ENCODE peak calls at places on chromosomes 4 and X, in seven cellular contexts. D is IMR-90, Z is mesendoderm, Y is H9, L is H1, F is neuronal stem cell, W is mesenchymal stem cell. J is an unnamed sample.

GRCh38 chrX:122422547-122422946 is 761.5 kb upstream of the GRIA3 start:
- DNase-seq in W (no peak), F (no peak), Z (no peak), L (no peak), D (no peak), Y (no peak), J (no peak)

GRCh38 chrX:3518870-3519269 is 172.4 kb upstream of the MXRA5 start:
- DNase-seq in F (no peak), Y (peak), W (peak), D (peak), L (peak), Z (peak), J (peak)

GRCh38 chr4:41696768-41697167 is 51.8 kb downstream of the PHOX2B start:
- DNase-seq in W (no peak), L (no peak), D (no peak), Y (no peak), Z (no peak), F (no peak), J (no peak)

GRCh38 chr4:41644288-41644914 is 104.1 kb downstream of the PHOX2B start:
- DNase-seq in Y (peak), L (peak), D (peak), F (peak), W (peak), Z (peak), J (peak)

GRCh38 chr4:170374770-170375169 is 285.0 kb upstream of the AADAT start:
- DNase-seq in L (peak), D (no peak), Z (peak), F (no peak), W (peak), Y (peak), J (peak)

GRCh38 chr4:89981789-89982334 is 87.2 kb downstream of the MMRN1 start:
- DNase-seq in Y (no peak), Z (no peak), D (no peak), L (no peak), W (no peak), F (no peak), J (no peak)

GRCh38 chr4:157739237-157739636 is 433.6 kb downstream of the GASK1B start:
- DNase-seq in Z (peak), D (no peak), W (peak), F (no peak), Y (no peak), L (no peak), J (no peak)

GRCh38 chr4:9859774-9860173 is 78.3 kb downstream of the DRD5 start:
- DNase-seq in Y (no peak), D (no peak), F (no peak), Z (no peak), L (no peak), W (no peak), J (no peak)

GRCh38 chr4:174429701-174430100 is 92.6 kb downstream of the HPGD start:
- DNase-seq in Y (no peak), F (no peak), D (no peak), Z (no peak), L (no peak), W (no peak), J (peak)

GRCh38 chrX:12249997-12250396 is 111.7 kb downstream of the FRMPD4 start:
- DNase-seq in W (no peak), F (no peak), D (peak), Z (no peak), L (no peak), Y (no peak), J (no peak)

GRCh38 chr4:168580228-168580627 is 83.4 kb downstream of the PALLD start:
- DNase-seq in Z (no peak), F (no peak), Y (no peak), W (no peak), L (no peak), D (no peak), J (no peak)

GRCh38 chr4:77149789-77150188 is 7.2 kb upstream of the CCNG2 start:
- DNase-seq in W (no peak), D (no peak), Z (no peak), Y (no peak), F (no peak), L (no peak), J (no peak)

GRCh38 chr4:152102184-152103000 is 341.6 kb upstream of the GATB start:
- DNase-seq in L (no peak), Y (no peak), F (no peak), D (peak), W (peak), Z (peak), J (peak)

GRCh38 chr4:21848001-21848400 is 100.6 kb downstream of the KCNIP4 start:
- DNase-seq in Z (no peak), L (no peak), D (no peak), F (no peak), Y (no peak), W (no peak), J (no peak)

GRCh38 chr4:53748328-53748772 is 157.1 kb upstream of the LNX1 start:
- DNase-seq in F (no peak), D (no peak), W (peak), L (no peak), Y (no peak), Z (no peak), J (no peak)

GRCh38 chrX:20382518-20383291 is 116.0 kb upstream of the RPS6KA3 start:
- DNase-seq in D (no peak), F (no peak), Z (no peak), L (no peak), Y (no peak), W (peak), J (no peak)

GRCh38 chr4:5824635-5825034 is 68.3 kb downstream of the CRMP1 start:
- DNase-seq in L (no peak), D (peak), Z (peak), W (peak), F (no peak), Y (no peak), J (peak)
- H2BK5ac ChIP-seq in L (no peak), D (no peak), Z (no peak), W (no peak), F (no peak), Y (no peak), J (no peak)

GRCh38 chrX:63755892-63756291 is 29.1 kb downstream of the ARHGEF9 start:
- DNase-seq in D (no peak), Z (no peak), L (no peak), W (no peak), Y (no peak), F (no peak), J (no peak)
- H3K9ac ChIP-seq in D (no peak), Z (no peak), L (no peak), W (peak), Y (no peak), F (no peak), J (no peak)

DNA sequence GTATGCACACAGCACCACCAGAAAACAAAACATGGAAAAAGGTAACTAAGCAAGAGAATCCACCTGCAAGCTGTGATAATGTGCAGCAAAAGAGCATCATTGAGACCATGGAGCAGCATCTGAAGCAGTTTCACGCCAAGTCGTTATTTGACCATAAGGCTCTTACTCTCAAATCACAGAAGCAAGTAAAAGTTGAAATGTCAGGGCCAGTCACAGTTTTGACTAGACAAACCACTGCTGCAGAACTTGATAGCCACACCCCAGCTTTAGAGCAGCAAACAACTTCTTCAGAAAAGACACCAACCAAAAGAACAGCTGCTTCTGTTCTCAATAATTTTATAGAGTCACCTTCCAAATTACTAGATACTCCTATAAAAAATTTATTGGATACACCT is 90.2 kb downstream of the TET2 start:
- DNase-seq in Y (no peak), D (no peak), F (no peak), W (no peak), L (no peak), Z (no peak), J (no peak)
- H2BK5ac ChIP-seq in Y (no peak), D (no peak), F (no peak), W (no peak), L (no peak), Z (no peak), J (no peak)

GRCh38 chr4:2755821-2756690 is at the start of gene TNIP2:
- DNase-seq in W (peak), Z (peak), L (no peak), F (peak), Y (peak), D (peak), J (peak)
- H3K9ac ChIP-seq in W (peak), Z (peak), L (peak), F (peak), Y (peak), D (peak), J (peak)

DNA sequence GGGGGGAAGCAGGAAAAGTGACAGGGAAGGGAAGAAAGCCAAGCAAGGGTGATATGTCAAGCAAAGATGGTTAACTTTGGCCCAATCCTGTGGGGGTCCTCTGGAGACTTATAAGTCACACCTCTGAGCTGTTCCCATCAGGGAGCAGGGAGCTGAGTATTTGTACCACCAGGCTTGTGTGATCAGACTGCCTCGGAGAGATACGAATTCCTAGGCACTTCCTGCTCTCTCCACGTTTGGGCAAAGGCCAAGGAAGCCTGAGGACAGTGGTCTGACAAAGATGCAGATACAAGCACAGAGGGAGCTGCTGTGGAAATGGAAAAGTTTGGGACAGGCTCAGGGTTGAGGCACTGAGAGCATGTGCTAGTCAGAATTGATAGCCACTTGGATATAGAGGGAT is 10.4 kb upstream of the PPP3CA start:
- DNase-seq in W (peak), D (peak), L (no peak), Z (peak), F (no peak), Y (no peak), J (no peak)
- H2BK5ac ChIP-seq in W (no peak), D (peak), L (no peak), Z (no peak), F (no peak), Y (no peak), J (peak)

GRCh38 chrX:54640721-54641120 is 110.7 kb downstream of the GNL3L start:
- DNase-seq in L (no peak), Y (no peak), W (peak), D (no peak), Z (peak), F (no peak), J (peak)
- H3K9ac ChIP-seq in L (no peak), Y (no peak), W (peak), D (no peak), Z (no peak), F (no peak), J (no peak)

DNA sequence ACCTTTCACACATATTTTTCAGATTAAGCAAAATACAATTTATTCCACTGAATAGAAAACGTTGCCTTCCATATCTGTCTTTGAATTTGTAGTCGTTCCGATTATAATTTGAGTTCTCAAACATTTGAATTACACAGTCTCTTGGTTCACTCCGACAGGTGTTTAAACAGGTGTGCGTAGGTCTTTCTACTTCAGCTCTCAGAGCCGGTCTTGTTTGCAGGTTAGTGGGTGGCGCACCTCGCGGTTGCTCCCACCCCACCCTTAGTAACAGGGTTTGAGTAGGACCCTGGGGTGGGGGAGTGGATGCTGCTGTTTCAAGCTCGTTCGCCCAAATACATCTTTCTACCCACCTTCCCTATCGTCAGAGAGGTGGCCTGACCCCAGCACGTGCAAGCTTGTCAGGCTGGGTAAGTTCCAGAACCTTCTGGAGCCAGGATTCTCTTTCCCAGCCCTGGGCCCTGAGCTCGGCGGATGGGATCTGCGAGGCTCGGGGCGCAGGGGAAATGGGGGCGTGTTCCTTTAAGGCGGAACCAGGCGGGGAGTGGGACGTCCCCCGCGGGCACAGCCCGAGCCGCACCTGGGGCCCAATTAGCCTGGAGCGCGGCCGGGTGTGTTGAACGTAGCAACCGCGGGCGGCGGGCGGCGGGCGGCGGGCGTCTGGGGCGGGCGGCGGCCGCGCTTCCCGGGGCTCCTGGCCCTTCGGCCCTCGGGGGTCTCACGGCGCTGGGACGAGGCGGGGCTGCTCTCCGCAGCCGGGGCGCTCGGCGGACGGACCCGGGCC is at the start of gene FAM149A:
- DNase-seq in Y (peak), W (no peak), F (no peak), Z (peak), D (no peak), L (no peak), J (no peak)
- H2BK5ac ChIP-seq in Y (no peak), W (no peak), F (no peak), Z (no peak), D (no peak), L (no peak), J (no peak)

DNA sequence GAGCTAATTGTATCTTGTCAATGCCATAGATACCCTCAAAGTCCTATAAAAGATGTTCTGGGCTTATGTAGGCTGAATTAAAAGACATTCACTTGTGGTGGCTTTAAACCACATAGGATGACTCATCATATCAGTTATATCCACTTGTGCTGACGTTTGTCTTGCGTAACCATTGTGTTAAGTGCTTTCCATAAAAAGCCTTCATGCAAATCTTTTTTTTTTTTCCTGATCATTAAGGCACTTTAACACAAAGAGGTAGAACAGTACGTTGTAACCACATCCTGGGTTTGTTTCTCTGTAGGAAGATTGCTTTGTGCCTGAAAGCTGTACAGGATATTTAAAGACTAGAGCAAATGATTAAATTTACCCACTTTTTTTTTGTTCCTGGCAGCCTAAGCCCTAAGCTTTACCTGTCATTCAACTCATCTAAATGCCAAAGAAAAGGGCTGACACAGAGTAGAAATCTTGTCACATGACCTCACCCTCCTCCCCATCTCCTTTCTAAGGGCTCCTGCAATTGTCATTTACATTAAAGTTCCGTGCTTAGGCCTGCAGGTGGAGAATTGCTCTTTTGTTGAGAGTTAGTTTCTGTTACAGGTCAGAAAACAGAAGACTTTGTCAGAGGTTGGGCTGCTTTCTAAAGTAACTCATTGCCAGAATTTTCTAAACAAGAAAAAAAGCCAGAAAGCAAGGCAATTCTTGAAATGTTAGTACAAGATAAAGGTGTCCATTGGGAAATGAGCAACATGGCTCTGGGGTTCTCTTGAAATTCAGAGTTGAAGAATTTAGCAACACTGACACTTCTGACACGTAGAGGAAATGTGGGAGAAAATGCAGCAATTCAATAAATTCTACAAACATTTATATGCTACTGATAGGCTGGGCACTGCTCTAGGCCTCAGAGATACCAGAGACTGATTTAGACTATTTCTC is 555.6 kb downstream of the PPARGC1A start:
- DNase-seq in Y (peak), W (peak), D (peak), F (no peak), Z (peak), L (no peak), J (peak)
- H3K9ac ChIP-seq in Y (no peak), W (no peak), D (no peak), F (no peak), Z (no peak), L (no peak), J (no peak)

GRCh38 chr4:105182211-105182610 is 35.5 kb downstream of the TET2 start:
- DNase-seq in Z (no peak), W (no peak), D (peak), Y (no peak), F (no peak), L (no peak), J (peak)
- H2BK5ac ChIP-seq in Z (no peak), W (no peak), D (no peak), Y (no peak), F (no peak), L (no peak), J (no peak)

DNA sequence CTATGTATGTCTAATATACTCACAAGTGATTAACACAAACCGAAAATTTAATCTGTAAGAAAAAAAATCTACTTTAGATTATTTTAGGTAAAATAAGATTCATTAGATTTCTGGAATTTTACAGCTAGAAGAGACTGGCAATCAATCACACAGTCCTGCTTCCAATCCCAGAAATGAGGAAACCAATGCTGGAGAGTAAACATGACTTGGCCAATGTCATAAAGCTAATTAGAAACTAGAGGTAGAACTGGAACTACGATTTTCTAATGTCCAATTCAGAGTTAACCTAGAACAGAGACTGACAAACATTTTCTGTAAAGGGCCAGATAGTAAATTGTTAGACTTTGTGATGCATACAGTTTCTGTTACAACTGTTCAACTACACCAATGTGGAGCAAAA is 123.6 kb downstream of the CORIN start:
- DNase-seq in W (no peak), L (no peak), Y (no peak), D (no peak), F (no peak), Z (no peak), J (no peak)
- H3K9ac ChIP-seq in W (no peak), L (no peak), Y (no peak), D (no peak), F (no peak), Z (no peak), J (no peak)